ENCODE peak calls at places on chromosomes 5 and 9, in five cellular contexts. X is activated T-helper 1 cell treated with Interleukin-2 at 50 U/mL for 16 hours; R is NCI-H524; D is stimulated activated CD4-positive, alpha-beta T cell treated with anti-CD3 and anti-CD28 coated beads, Interleukin-15, amount 100 ng/mL, for 1 hour; Y is foreskin fibroblast. T is an unnamed sample.

GRCh38 chr5:73823508-73823925 is 197.5 kb downstream of the ARHGEF28 start:
- DNase-seq in X (no peak), R (no peak), D (no peak), Y (peak), T (no peak)

GRCh38 chr9:4567601-4568000 is 77.3 kb downstream of the SLC1A1 start:
- DNase-seq in X (no peak), R (no peak), D (no peak), Y (no peak), T (no peak)

GRCh38 chr9:14314424-14314928 is 535 bp upstream of the NFIB start:
- DNase-seq in X (no peak), R (no peak), D (no peak), Y (peak), T (peak)

GRCh38 chr9:83472221-83472665 is 66.0 kb downstream of the FRMD3 start:
- DNase-seq in X (no peak), R (no peak), D (no peak), Y (peak), T (no peak)

GRCh38 chr9:114233806-114234205 is 78.5 kb downstream of the COL27A1 start:
- DNase-seq in X (no peak), R (no peak), D (no peak), Y (peak), T (peak)

GRCh38 chr9:134553061-134553891 is 88.3 kb upstream of the COL5A1 start:
- DNase-seq in X (no peak), R (no peak), D (no peak), Y (no peak), T (no peak)

GRCh38 chr5:15995206-15996052 is 184.2 kb downstream of the MARCHF11 start:
- DNase-seq in X (no peak), R (peak), D (no peak), Y (peak), T (no peak)

GRCh38 chr9:129650680-129651235 is 8.8 kb upstream of the ASB6 start:
- DNase-seq in X (no peak), R (no peak), D (no peak), Y (no peak), T (no peak)

GRCh38 chr5:73792687-73793320 is 166.8 kb downstream of the ARHGEF28 start:
- DNase-seq in X (peak), R (peak), D (peak), Y (peak), T (peak)

GRCh38 chr9:72428329-72428728 is 63.3 kb upstream of the ZFAND5 start:
- DNase-seq in X (no peak), R (no peak), D (no peak), Y (peak), T (no peak)

GRCh38 chr5:172453206-172453985 is 929 bp downstream of the SH3PXD2B start:
- DNase-seq in X (no peak), R (no peak), D (no peak), Y (peak), T (peak)

GRCh38 chr9:25260056-25260455 is 418.2 kb downstream of the TUSC1 start:
- DNase-seq in X (no peak), R (no peak), D (no peak), Y (no peak), T (no peak)

GRCh38 chr5:112257961-112258360 is 161.1 kb downstream of the EPB41L4A start:
- DNase-seq in X (no peak), R (no peak), D (no peak), Y (no peak), T (no peak)

GRCh38 chr5:169650701-169651331 is 13.7 kb downstream of the DOCK2 start:
- DNase-seq in X (no peak), R (no peak), D (no peak), Y (peak), T (no peak)

GRCh38 chr9:6660512-6660911 is 15.0 kb upstream of the GLDC start:
- DNase-seq in X (no peak), R (no peak), D (no peak), Y (no peak), T (no peak)

GRCh38 chr5:174900176-174900692 is 175.9 kb downstream of the MSX2 start:
- DNase-seq in X (no peak), R (no peak), D (no peak), Y (no peak), T (no peak)

GRCh38 chr9:91419222-91420191 is 4.1 kb downstream of the NFIL3 start:
- DNase-seq in X (no peak), R (no peak), D (no peak), Y (peak), T (peak)

GRCh38 chr5:66828551-66829421 is 232.6 kb downstream of the MAST4 start:
- DNase-seq in X (peak), R (peak), D (no peak), Y (peak), T (no peak)

GRCh38 chr5:62592558-62592957 is 13.9 kb downstream of the LRRC70 start:
- DNase-seq in X (no peak), R (no peak), D (no peak), Y (no peak), T (no peak)

GRCh38 chr5:140039561-140039960 is 3.5 kb downstream of the NRG2 start:
- DNase-seq in X (no peak), R (no peak), D (no peak), Y (peak), T (peak)

GRCh38 chr9:34994429-34995287 is 5.1 kb downstream of the DNAJB5 start:
- DNase-seq in X (no peak), R (peak), D (no peak), Y (peak), T (no peak)

GRCh38 chr5:124583469-124584350 is 162.7 kb downstream of the ZNF608 start:
- DNase-seq in X (no peak), R (peak), D (no peak), Y (peak), T (no peak)

GRCh38 chr5:78920604-78921003 is 64.5 kb downstream of the ARSB start:
- DNase-seq in X (no peak), R (no peak), D (no peak), Y (peak), T (no peak)

GRCh38 chr5:67453526-67453925 is 256.9 kb upstream of the CD180 start:
- DNase-seq in X (no peak), R (no peak), D (no peak), Y (peak), T (no peak)

GRCh38 chr9:88464851-88465250 is 70.1 kb upstream of the NXNL2 start:
- DNase-seq in X (no peak), R (no peak), D (no peak), Y (peak), T (no peak)

T was measured in tibial artery.